ENCODE peak calls at places on chromosomes 2 and 18, in nine cellular contexts. F is central memory CD4-positive, alpha-beta T cell; Q is skeletal muscle cell; R is A673; V is H1; Z is memory B cell; Y is cardiac muscle cell; E is kidney tubule cell; N is activated CD4-positive, alpha-beta T cell treated with anti-CD3 and anti-CD28 coated beads, Interleukin-2, amount 10 ng/mL, durations not matched to agents 24 days and 14 days. M is an unnamed sample.

GRCh38 chr2:202035089-202035940 is 1.7 kb downstream of the FZD7 start:
- DNase-seq in F (no peak), Q (no peak), R (peak; percentile 83), V (no peak), Z (no peak), Y (peak; percentile 75), E (peak; percentile 52), N (peak; percentile 66), M (no peak)

GRCh38 chr2:102130651-102130991 is 11.9 kb upstream of the IL1R1 start:
- DNase-seq in F (no peak), Q (no peak), R (no peak), V (no peak), Z (no peak), Y (no peak), E (no peak), N (no peak), M (no peak)

GRCh38 chr2:192029089-192029488 is 165.6 kb downstream of the TMEFF2 start:
- DNase-seq in F (no peak), Q (no peak), R (peak; percentile 53), V (peak; percentile 43), Z (no peak), Y (no peak), E (peak; percentile 22), N (peak; percentile 54), M (peak; percentile 55)

GRCh38 chr18:67241292-67241691 is 275.2 kb downstream of the DSEL start:
- DNase-seq in F (no peak), Q (no peak), R (no peak), V (no peak), Z (no peak), Y (no peak), E (no peak), N (no peak), M (no peak)

GRCh38 chr2:241379481-241380480 is 23.7 kb downstream of the FARP2 start:
- DNase-seq in F (no peak), Q (no peak), R (no peak), V (no peak), Z (no peak), Y (no peak), E (no peak), N (no peak), M (no peak)

GRCh38 chr2:85433511-85434089 is 15.1 kb downstream of the SH2D6 start:
- DNase-seq in F (no peak), Q (peak; percentile 94), R (no peak), V (no peak), Z (no peak), Y (no peak), E (peak; percentile 76), N (no peak), M (no peak)

GRCh38 chr18:35267161-35267651 is 22.8 kb downstream of the ZSCAN30 start:
- DNase-seq in F (peak; percentile 54), Q (no peak), R (peak; percentile 88), V (no peak), Z (peak; percentile 50), Y (no peak), E (peak; percentile 13), N (peak; percentile 79), M (no peak)

GRCh38 chr2:47048801-47049480 is 106.2 kb downstream of the STPG4 start:
- DNase-seq in F (no peak), Q (no peak), R (no peak), V (no peak), Z (no peak), Y (no peak), E (no peak), N (no peak), M (no peak)

GRCh38 chr2:216426938-216427337 is 14.7 kb downstream of the SMARCAL1 start:
- DNase-seq in F (no peak), Q (peak; percentile 21), R (peak; percentile 18), V (no peak), Z (no peak), Y (no peak), E (peak; percentile 75), N (no peak), M (no peak)

GRCh38 chr18:36653870-36654269 is 174.9 kb downstream of the TPGS2 start:
- DNase-seq in F (no peak), Q (no peak), R (no peak), V (no peak), Z (no peak), Y (no peak), E (no peak), N (peak; percentile 38), M (peak; percentile 18)

GRCh38 chr2:159982842-159983785 is 79.3 kb downstream of the PLA2R1 start:
- DNase-seq in F (no peak), Q (peak; percentile 33), R (no peak), V (no peak), Z (no peak), Y (no peak), E (no peak), N (no peak), M (no peak)

GRCh38 chr2:144479659-144480058 is 40.3 kb downstream of the ZEB2 start:
- DNase-seq in F (no peak), Q (no peak), R (no peak), V (no peak), Z (no peak), Y (no peak), E (no peak), N (no peak), M (no peak)

GRCh38 chr2:126448611-126449010 is 207.3 kb upstream of the GYPC start:
- DNase-seq in F (no peak), Q (no peak), R (no peak), V (no peak), Z (no peak), Y (no peak), E (no peak), N (no peak), M (no peak)

GRCh38 chr18:58128286-58129018 is 84.4 kb downstream of the NEDD4L start:
- DNase-seq in F (no peak), Q (no peak), R (no peak), V (no peak), Z (no peak), Y (no peak), E (peak; percentile 93), N (no peak), M (no peak)

GRCh38 chr2:95345415-95346235 is 48.5 kb downstream of the KCNIP3 start:
- DNase-seq in F (no peak), Q (peak; percentile 59), R (peak; percentile 67), V (peak; percentile 31), Z (peak; percentile 53), Y (peak; percentile 88), E (peak; percentile 88), N (peak; percentile 90), M (peak; percentile 8)

GRCh38 chr2:134260726-134261125 is 6.9 kb downstream of the MGAT5 start:
- DNase-seq in F (no peak), Q (peak; percentile 78), R (no peak), V (no peak), Z (no peak), Y (no peak), E (no peak), N (no peak), M (no peak)

GRCh38 chr18:59228361-59228760 is 8.4 kb downstream of the GRP start:
- DNase-seq in F (no peak), Q (no peak), R (peak; percentile 89), V (no peak), Z (no peak), Y (no peak), E (no peak), N (no peak), M (no peak)

GRCh38 chr18:36532815-36533214 is 235.3 kb downstream of the FHOD3 start:
- DNase-seq in F (no peak), Q (no peak), R (no peak), V (no peak), Z (no peak), Y (no peak), E (no peak), N (no peak), M (no peak)

GRCh38 chr18:55421612-55422381 is 166.2 kb downstream of the TCF4 start:
- DNase-seq in F (no peak), Q (peak; percentile 49), R (peak; percentile 70), V (no peak), Z (no peak), Y (no peak), E (no peak), N (no peak), M (no peak)

GRCh38 chr2:112147382-112147781 is 9.2 kb downstream of the FBLN7 start:
- DNase-seq in F (no peak), Q (no peak), R (no peak), V (no peak), Z (no peak), Y (no peak), E (no peak), N (no peak), M (no peak)

GRCh38 chr2:181140414-181140813 is 160.0 kb downstream of the UBE2E3 start:
- DNase-seq in F (no peak), Q (peak; percentile 43), R (peak; percentile 73), V (no peak), Z (no peak), Y (no peak), E (no peak), N (no peak), M (no peak)

GRCh38 chr2:189783451-189783926 is 650 bp downstream of the ORMDL1 start:
- DNase-seq in F (no peak), Q (no peak), R (peak; percentile 53), V (no peak), Z (no peak), Y (peak; percentile 41), E (peak; percentile 44), N (peak; percentile 73), M (peak; percentile 35)

GRCh38 chr2:11798946-11799495 is 52.6 kb downstream of the LPIN1 start:
- DNase-seq in F (no peak), Q (no peak), R (no peak), V (no peak), Z (no peak), Y (no peak), E (no peak), N (no peak), M (no peak)

GRCh38 chr2:88658318-88658717 is 31.1 kb upstream of the EIF2AK3 start:
- DNase-seq in F (no peak), Q (no peak), R (no peak), V (no peak), Z (no peak), Y (no peak), E (no peak), N (no peak), M (no peak)

GRCh38 chr2:696999-697627 is 19.9 kb upstream of the TMEM18 start:
- DNase-seq in F (no peak), Q (no peak), R (no peak), V (no peak), Z (no peak), Y (no peak), E (peak; percentile 20), N (no peak), M (no peak)

GRCh38 chr2:50529600-50530218 is 502.2 kb downstream of the NRXN1 start:
- DNase-seq in F (peak; percentile 1), Q (peak; percentile 13), R (peak; percentile 48), V (no peak), Z (no peak), Y (peak; percentile 64), E (peak; percentile 43), N (no peak), M (peak; percentile 15)

GRCh38 chr2:144944506-144945230 is 424.7 kb upstream of the ZEB2 start:
- DNase-seq in F (no peak), Q (no peak), R (no peak), V (no peak), Z (no peak), Y (no peak), E (no peak), N (no peak), M (no peak)

GRCh38 chr18:75984853-75985252 is 510.2 kb downstream of the ZNF516 start:
- DNase-seq in F (no peak), Q (no peak), R (no peak), V (no peak), Z (no peak), Y (no peak), E (no peak), N (peak; percentile 8), M (no peak)

GRCh38 chr2:103176289-103176915 is 414.6 kb downstream of the TMEM182 start:
- DNase-seq in F (no peak), Q (no peak), R (no peak), V (no peak), Z (no peak), Y (no peak), E (no peak), N (no peak), M (no peak)

GRCh38 chr2:98607741-98608117 is 583 bp downstream of the COA5 start:
- DNase-seq in F (no peak), Q (no peak), R (no peak), V (no peak), Z (no peak), Y (no peak), E (peak; percentile 20), N (no peak), M (no peak)

GRCh38 chr2:236856856-236857616 is 228.7 kb upstream of the COPS8 start:
- DNase-seq in F (no peak), Q (no peak), R (no peak), V (no peak), Z (no peak), Y (peak; percentile 43), E (no peak), N (no peak), M (no peak)

M was measured in Jurkat, Clone E6-1.